ENCODE peak calls at places on chromosomes 11 and 22, in ten cellular contexts. Y is spleen; Q is GDM1; D is stimulated activated CD4-positive, alpha-beta T cell treated with anti-CD3 and anti-CD28 coated beads, Interleukin-2, amount 100 ng/mL, for 4 hours; G is EH; S is RCC 7860; E is MCF 10A; A is left colon; X is CD4-positive, CD25-positive, alpha-beta regulatory T cell; J is RPMI8226. R is an unnamed sample.

GRCh38 chr11:63839508-63840355 is 822 bp downstream of the MARK2 start:
- DNase-seq in G (peak; percentile 34), X (peak; percentile 25), D (peak; percentile 14), E (peak; percentile 37), S (no peak), A (peak; percentile 54), Y (peak; percentile 89), Q (peak; percentile 26), J (peak; percentile 57), R (peak; percentile 19)

GRCh38 chr22:42284230-42284591 is 13.8 kb upstream of the TCF20 start:
- DNase-seq in D (no peak), Q (no peak), S (no peak), J (no peak), X (no peak), A (no peak), G (no peak), E (no peak), Y (no peak), R (no peak)

GRCh38 chr11:118048472-118049370 is 28.2 kb upstream of the TMPRSS4 start:
- DNase-seq in D (no peak), S (no peak), A (no peak), Q (no peak), J (no peak), E (no peak), Y (no peak), G (no peak), X (no peak), R (no peak)

GRCh38 chr11:120715239-120715638 is 203.7 kb downstream of the GRIK4 start:
- DNase-seq in S (no peak), Y (no peak), G (peak; percentile 14), X (no peak), A (no peak), J (peak; percentile 19), Q (no peak), E (no peak), D (no peak), R (no peak)

GRCh38 chr22:17949926-17950473 is 74.4 kb downstream of the MICAL3 start:
- DNase-seq in S (peak; percentile 82), Y (no peak), G (no peak), X (no peak), J (no peak), A (no peak), Q (no peak), D (no peak), E (no peak), R (no peak)

GRCh38 chr11:62123669-62124185 is at the start of gene INCENP:
- DNase-seq in A (peak; percentile 97), Q (peak; percentile 97), J (peak; percentile 100), E (peak; percentile 99), X (peak; percentile 93), S (peak; percentile 96), G (peak; percentile 99), Y (peak; percentile 99), D (peak; percentile 92), R (peak; percentile 96)

GRCh38 chr11:1005913-1006312 is 30.6 kb downstream of the MUC6 start:
- DNase-seq in E (no peak), J (no peak), X (no peak), D (no peak), S (no peak), G (no peak), Y (no peak), Q (no peak), A (no peak), R (peak; percentile 62)

GRCh38 chr22:24428751-24429410 is 1.5 kb downstream of the ADORA2A start:
- DNase-seq in Q (no peak), E (no peak), A (no peak), G (no peak), S (no peak), Y (peak; percentile 78), D (no peak), X (no peak), J (peak; percentile 37), R (no peak)

GRCh38 chr22:19733755-19734154 is 10.4 kb downstream of the GP1BB start:
- DNase-seq in J (no peak), A (no peak), E (no peak), G (no peak), Q (no peak), X (no peak), S (no peak), Y (no peak), D (no peak), R (no peak)

GRCh38 chr11:2579315-2580060 is 120.3 kb downstream of the KCNQ1OT1 start:
- DNase-seq in A (peak; percentile 22), Y (peak; percentile 63), G (no peak), J (no peak), D (no peak), X (no peak), E (peak; percentile 6), Q (no peak), S (no peak), R (no peak)

GRCh38 chr11:77909277-77909676 is 85.2 kb downstream of the INTS4 start:
- DNase-seq in A (no peak), D (no peak), X (no peak), J (no peak), E (no peak), Q (no peak), Y (no peak), G (no peak), S (no peak), R (no peak)

R was measured in NCI-H510A treated with DMSO at 0.1 percent for 48 hours.